ENCODE peak calls at places on chromosome 19, in eight cellular contexts. T is cardiac fibroblast, V is heart left ventricle, E is brain microvascular endothelial cell, A is IMR-90, Y is AG10803, L is lower leg skin, U is stomach. F is an unnamed sample.
A peak's percentile ranks its signal among the peaks of the same experiment; 100 is the strongest.

GRCh38 chr19:44792286-44792685 is 14.6 kb downstream of the CBLC start:
- DNase-seq in T (no peak), V (no peak), E (no peak), A (no peak), Y (no peak), L (no peak), U (no peak), F (no peak)

GRCh38 chr19:16435238-16435911 is 36.4 kb downstream of the EPS15L1 start:
- DNase-seq in T (peak; percentile 95), V (peak; percentile 55), E (peak; percentile 99), A (peak; percentile 98), Y (peak; percentile 99), L (peak; percentile 91), U (no peak), F (peak; percentile 97)

GRCh38 chr19:751501-752341 is 809 bp downstream of the MISP start:
- DNase-seq in T (peak; percentile 80), V (no peak), E (peak; percentile 85), A (peak; percentile 87), Y (peak; percentile 81), L (no peak), U (peak; percentile 58), F (peak; percentile 81)

GRCh38 chr19:19185853-19186728 is 5.9 kb downstream of the BORCS8 start:
- DNase-seq in T (peak; percentile 51), V (no peak), E (no peak), A (peak; percentile 31), Y (peak; percentile 16), L (no peak), U (peak; percentile 37), F (peak; percentile 31)

GRCh38 chr19:40803857-40804782 is 5.1 kb downstream of the EGLN2 start:
- DNase-seq in T (no peak), V (peak; percentile 70), E (no peak), A (no peak), Y (no peak), L (no peak), U (peak; percentile 83), F (no peak)

GRCh38 chr19:40331052-40331451 is 17.1 kb downstream of the C19orf47 start:
- DNase-seq in T (no peak), V (no peak), E (no peak), A (no peak), Y (no peak), L (no peak), U (no peak), F (peak; percentile 3)

GRCh38 chr19:18109731-18110671 is 12.4 kb downstream of the MAST3 start:
- DNase-seq in T (no peak), V (peak; percentile 50), E (no peak), A (no peak), Y (no peak), L (no peak), U (peak; percentile 66), F (no peak)

GRCh38 chr19:15748239-15748638 is 10.5 kb downstream of the OR10H3 start:
- DNase-seq in T (no peak), V (no peak), E (no peak), A (no peak), Y (no peak), L (no peak), U (no peak), F (no peak)

GRCh38 chr19:44582581-44583265 is 30.6 kb upstream of the IGSF23 start:
- DNase-seq in T (peak; percentile 38), V (no peak), E (no peak), A (no peak), Y (no peak), L (peak; percentile 69), U (no peak), F (peak; percentile 32)

GRCh38 chr19:53878786-53879144 is 3.2 kb upstream of the PRKCG start:
- DNase-seq in T (no peak), V (no peak), E (peak; percentile 49), A (no peak), Y (no peak), L (no peak), U (no peak), F (no peak)
- H3K4me3 ChIP-seq in T (peak overlapping the region; percentile 55), V (peak overlapping the region; percentile 63), E (peak overlapping the region; percentile 64), A (peak overlapping the region; percentile 80), Y (peak overlapping the region; percentile 72), L (no peak overlapping the region), U (peak overlapping the region; percentile 59), F (peak overlapping the region; percentile 69)

GRCh38 chr19:2782936-2783780 is at the start of gene SGTA:
- DNase-seq in T (peak; percentile 99), V (peak; percentile 98), E (peak; percentile 99), A (peak; percentile 99), Y (peak; percentile 99), L (peak; percentile 99), U (peak; percentile 99), F (peak; percentile 99)
- TF ChIP-seq CTCF in T (peak; percentile 53), V (peak; percentile 61), E (peak; percentile 56), A (peak; percentile 66), Y (peak; percentile 52), L (no peak), U (no peak), F (peak; percentile 55)

DNA sequence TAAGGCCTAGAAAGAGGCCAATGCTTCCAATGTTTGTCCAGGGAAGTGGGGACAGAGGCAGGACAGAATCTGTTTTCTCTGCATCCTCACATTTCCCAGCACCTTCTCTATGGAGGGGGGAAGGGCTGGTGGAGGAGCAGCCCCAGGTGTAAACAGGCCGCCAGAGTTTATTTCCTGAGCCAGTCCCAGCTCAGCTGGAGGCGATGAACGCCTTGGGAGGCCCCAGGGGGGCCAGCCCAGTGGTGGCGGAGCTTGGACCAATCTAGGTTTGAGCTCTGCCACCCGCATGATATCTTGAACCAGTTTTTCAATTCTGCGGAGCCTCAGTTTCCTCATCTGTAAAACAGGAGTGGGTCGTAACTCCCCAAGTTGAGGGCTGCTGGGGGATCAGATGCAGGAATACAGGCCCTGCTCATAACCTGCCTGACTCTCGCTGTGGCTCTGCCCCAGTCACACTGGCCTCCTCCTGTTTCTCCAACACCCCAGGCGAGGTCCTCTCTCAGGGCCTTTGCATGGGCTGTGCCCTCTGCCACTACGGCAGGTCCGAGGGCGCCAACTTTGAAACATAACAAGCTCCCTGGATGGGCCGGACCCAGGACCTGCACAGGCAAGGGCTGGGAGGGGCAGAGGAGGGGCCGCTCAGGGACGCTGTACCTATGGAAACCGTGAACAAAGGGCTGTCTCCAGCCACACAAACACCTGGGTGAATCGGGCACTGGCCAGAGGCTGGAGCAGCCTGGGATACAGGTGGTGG is 1.1 kb downstream of the TNFAIP8L1 start:
- DNase-seq in T (no peak), V (no peak), E (no peak), A (no peak), Y (no peak), L (no peak), U (no peak), F (no peak)
- H3K4me3 ChIP-seq in T (peak overlapping the region; percentile 92), V (peak overlapping the region; percentile 86), E (peak overlapping the region; percentile 85), A (peak overlapping the region; percentile 74), Y (peak overlapping the region; percentile 79), L (peak overlapping the region; percentile 47), U (peak overlapping the region; percentile 73), F (peak overlapping the region; percentile 80)

DNA sequence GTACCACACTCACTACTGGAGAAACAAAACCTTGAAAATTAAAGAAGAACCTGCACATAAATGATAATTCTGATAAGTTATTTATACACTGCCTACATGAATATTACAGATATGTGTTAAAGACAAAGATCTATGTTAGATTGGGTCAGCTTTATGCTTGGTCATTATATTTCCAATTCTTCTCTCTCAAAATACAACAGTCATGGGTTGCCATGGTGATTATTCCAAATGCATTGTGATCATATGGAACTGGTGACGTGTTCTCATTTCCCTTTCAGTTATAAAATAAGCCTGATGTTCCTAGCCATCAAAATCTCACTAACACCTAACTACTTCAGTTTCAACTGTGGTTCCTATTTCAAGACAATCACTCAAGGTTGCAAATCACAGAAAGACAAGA is 1416.4 kb downstream of the UQCRFS1 start:
- DNase-seq in T (no peak), V (no peak), E (no peak), A (no peak), Y (no peak), L (no peak), U (no peak), F (no peak)
- TF ChIP-seq CTCF in T (no peak), V (no peak), E (no peak), A (no peak), Y (no peak), L (no peak), U (no peak), F (no peak)

GRCh38 chr19:2252481-2253105 is 3.5 kb downstream of the AMH start:
- DNase-seq in T (no peak), V (no peak), E (no peak), A (no peak), Y (no peak), L (no peak), U (no peak), F (no peak)
- H3K4me3 ChIP-seq in T (no peak overlapping the region), V (peak overlapping the region; percentile 45), E (no peak overlapping the region), A (no peak overlapping the region), Y (no peak overlapping the region), L (no peak overlapping the region), U (peak overlapping the region; percentile 40), F (no peak overlapping the region)

DNA sequence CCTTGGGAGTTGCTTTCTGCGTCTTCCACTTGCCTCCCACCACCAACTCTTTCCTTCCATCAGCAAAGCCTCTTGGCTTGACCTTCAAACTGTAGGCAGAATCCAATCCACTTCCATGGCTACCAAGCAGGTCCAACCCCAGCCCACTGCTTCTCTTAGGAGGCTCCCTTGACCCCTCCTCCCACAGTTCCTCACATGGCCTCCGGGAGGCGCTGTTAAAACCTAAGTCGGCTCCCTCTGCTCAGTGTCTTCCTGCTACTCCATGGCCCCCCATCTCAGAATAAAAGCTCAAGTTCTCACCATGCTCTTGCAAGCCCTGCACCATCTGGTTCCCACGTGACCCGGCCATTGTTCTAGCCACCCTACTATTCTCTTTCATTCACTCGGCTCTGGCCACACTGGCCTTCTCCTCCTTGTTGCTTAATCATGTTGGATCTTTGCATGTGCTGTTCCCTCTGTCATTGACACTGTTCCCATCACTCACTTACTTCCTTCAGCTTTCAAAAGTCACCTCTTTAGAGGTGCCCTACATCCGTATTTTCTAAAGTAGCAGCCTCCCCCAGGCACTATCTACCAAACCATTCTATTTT is 7.5 kb downstream of the IZUMO2 start:
- DNase-seq in T (no peak), V (no peak), E (no peak), A (no peak), Y (no peak), L (no peak), U (no peak), F (no peak)
- TF ChIP-seq CTCF in T (no peak), V (no peak), E (peak; percentile 29), A (no peak), Y (no peak), L (no peak), U (no peak), F (no peak)

GRCh38 chr19:13864223-13864512 is 12.8 kb upstream of the NANOS3 start:
- DNase-seq in T (no peak), V (no peak), E (no peak), A (no peak), Y (no peak), L (no peak), U (no peak), F (no peak)
- H3K4me3 ChIP-seq in T (no peak overlapping the region), V (no peak overlapping the region), E (no peak overlapping the region), A (no peak overlapping the region), Y (no peak overlapping the region), L (no peak overlapping the region), U (no peak overlapping the region), F (no peak overlapping the region)

F was measured in fibroblast of the aortic adventitia.